ENCODE peak calls at places on chromosomes 5 and 9, in four cellular contexts. T is NCI-H345; K is head of caudate nucleus; W is activated naive CD8-positive, alpha-beta T cell treated with anti-CD3 and anti-CD28 coated beads, Interleukin-2, amount 50 U/mL, for 24 hours. V is an unnamed sample.

GRCh38 chr9:15182003-15182695 is 124.9 kb downstream of the TTC39B start:
- DNase-seq in T (peak), K (no peak), W (no peak), V (no peak)

GRCh38 chr9:84310903-84311302 is 29.7 kb downstream of the SLC28A3 start:
- DNase-seq in T (no peak), K (no peak), W (no peak), V (no peak)

GRCh38 chr5:126369995-126370731 is 53.0 kb upstream of the GRAMD2B start:
- DNase-seq in T (no peak), K (no peak), W (no peak), V (no peak)

GRCh38 chr9:110578896-110579752 is at the start of gene SVEP1:
- DNase-seq in T (peak), K (peak), W (no peak), V (peak)

GRCh38 chr9:125626187-125626586 is 80.8 kb downstream of the MAPKAP1 start:
- DNase-seq in T (no peak), K (no peak), W (no peak), V (peak)

GRCh38 chr9:79080536-79080935 is 491.2 kb upstream of the TLE4 start:
- DNase-seq in T (no peak), K (no peak), W (no peak), V (peak)

GRCh38 chr9:98989036-98990000 is 45.6 kb downstream of the COL15A1 start:
- DNase-seq in T (peak), K (no peak), W (no peak), V (peak)

GRCh38 chr5:172920447-172920849 is 38.8 kb upstream of the RPL26L1 start:
- DNase-seq in T (no peak), K (peak), W (no peak), V (peak)